ENCODE peak calls at places on chromosome 13, in seven cellular contexts. S is endothelial cell; W is activated naive CD4-positive, alpha-beta T cell; Z is T-helper 2 cell; L is uterus; B is esophagus squamous epithelium; J is stimulated activated CD4-positive, alpha-beta T cell treated with anti-CD3 and anti-CD28 coated beads, TNF-alpha, amount 100 ng/mL, for 48 hours. O is an unnamed sample.

GRCh38 chr13:45411631-45412030 is 6.5 kb downstream of the SLC25A30 start:
- DNase-seq in Z (no peak), L (no peak), J (no peak), W (no peak), B (no peak), S (no peak), O (no peak)

GRCh38 chr13:109281017-109281416 is 505.4 kb downstream of the IRS2 start:
- DNase-seq in L (no peak), W (no peak), B (no peak), S (no peak), J (no peak), Z (no peak), O (no peak)

GRCh38 chr13:88895261-88895941 is 1224.2 kb downstream of the SLITRK5 start:
- DNase-seq in W (no peak), J (no peak), Z (no peak), S (no peak), B (no peak), L (no peak), O (peak)

GRCh38 chr13:31773538-31773937 is 34.2 kb downstream of the RXFP2 start:
- DNase-seq in B (no peak), L (no peak), S (no peak), Z (no peak), J (no peak), W (no peak), O (no peak)

GRCh38 chr13:98214707-98215106 is 37.6 kb upstream of the RNF113B start:
- DNase-seq in B (no peak), Z (no peak), S (no peak), L (no peak), J (no peak), W (no peak), O (no peak)

GRCh38 chr13:99357149-99357596 is 50.0 kb upstream of the GPR183 start:
- DNase-seq in L (no peak), S (no peak), B (no peak), W (no peak), Z (peak), J (peak), O (no peak)

GRCh38 chr13:45219938-45220375 is 19.1 kb upstream of the KCTD4 start:
- DNase-seq in J (no peak), B (no peak), S (no peak), L (no peak), Z (no peak), W (no peak), O (no peak)

GRCh38 chr13:89550842-89551422 is 1796.6 kb upstream of the MIR17HG start:
- DNase-seq in J (no peak), L (no peak), W (no peak), B (no peak), S (no peak), Z (no peak), O (peak)

GRCh38 chr13:50393641-50394040 is 378.4 kb downstream of the KCNRG start:
- DNase-seq in S (peak), W (no peak), B (no peak), L (no peak), Z (no peak), J (no peak), O (no peak)

GRCh38 chr13:113837554-113838355 is 26.1 kb downstream of the GAS6 start:
- DNase-seq in Z (no peak), S (no peak), L (peak), J (no peak), W (no peak), B (peak), O (peak)

O was measured in islet precursor cell.